ENCODE peak calls at places on chromosomes 12 and 14, in four cellular contexts. C is psoas muscle, G is cardiac fibroblast, D is cardiac muscle cell. E is an unnamed sample.

GRCh38 chr12:52266514-52266913 is 7.9 kb upstream of the KRT86 start:
- DNase-seq in C (no peak), G (no peak), D (no peak), E (peak)

GRCh38 chr14:89000007-89000942 is 175.8 kb downstream of the TTC8 start:
- DNase-seq in C (peak), G (peak), D (peak), E (peak)

GRCh38 chr12:82357845-82358199 is 365 bp downstream of the CCDC59 start:
- DNase-seq in C (no peak), G (no peak), D (no peak), E (no peak)

GRCh38 chr12:6827982-6828670 is at the start of gene P3H3:
- DNase-seq in C (no peak), G (peak), D (peak), E (no peak)

GRCh38 chr12:98422359-98422758 is 93.0 kb upstream of the TMPO start:
- DNase-seq in C (no peak), G (no peak), D (no peak), E (no peak)

GRCh38 chr14:70995671-70996070 is 88.4 kb downstream of the PCNX1 start:
- DNase-seq in C (no peak), G (peak), D (no peak), E (no peak)

GRCh38 chr12:99386907-99387306 is 260.6 kb upstream of the GARIN6 start:
- DNase-seq in C (no peak), G (peak), D (peak), E (no peak)

GRCh38 chr12:68391905-68392304 is 59.7 kb upstream of the MDM1 start:
- DNase-seq in C (no peak), G (no peak), D (no peak), E (no peak)

GRCh38 chr14:95763875-95764274 is 50.0 kb upstream of the TCL1A start:
- DNase-seq in C (no peak), G (no peak), D (no peak), E (no peak)

GRCh38 chr12:82015623-82016347 is 256.6 kb upstream of the PPFIA2 start:
- DNase-seq in C (no peak), G (no peak), D (no peak), E (no peak)

GRCh38 chr14:63134801-63135200 is 69.4 kb upstream of the RHOJ start:
- DNase-seq in C (no peak), G (peak), D (peak), E (no peak)

GRCh38 chr14:55123101-55123500 is 6.0 kb upstream of the LGALS3 start:
- DNase-seq in C (no peak), G (peak), D (peak), E (peak)

GRCh38 chr14:92439551-92440344 is 73.8 kb upstream of the RIN3 start:
- DNase-seq in C (no peak), G (no peak), D (no peak), E (no peak)

GRCh38 chr14:69643430-69644200 is 32.2 kb downstream of the SUSD6 start:
- DNase-seq in C (peak), G (peak), D (no peak), E (peak)

GRCh38 chr12:51832708-51833107 is 15.8 kb downstream of the FIGNL2 start:
- DNase-seq in C (no peak), G (no peak), D (peak), E (no peak)

GRCh38 chr14:21039585-21040369 is 2.4 kb upstream of the RNASE7 start:
- DNase-seq in C (peak), G (peak), D (peak), E (peak)

GRCh38 chr14:59161571-59162175 is 26.8 kb upstream of the DAAM1 start:
- DNase-seq in C (peak), G (peak), D (peak), E (no peak)

GRCh38 chr12:70449074-70449757 is 83.1 kb downstream of the KCNMB4 start:
- DNase-seq in C (no peak), G (peak), D (no peak), E (no peak)

GRCh38 chr14:70663707-70664179 is 22.0 kb downstream of the TTC9 start:
- DNase-seq in C (no peak), G (peak), D (peak), E (no peak)

GRCh38 chr12:47885012-47885501 is 19.7 kb downstream of the VDR start:
- DNase-seq in C (no peak), G (no peak), D (peak), E (no peak)

DNA sequence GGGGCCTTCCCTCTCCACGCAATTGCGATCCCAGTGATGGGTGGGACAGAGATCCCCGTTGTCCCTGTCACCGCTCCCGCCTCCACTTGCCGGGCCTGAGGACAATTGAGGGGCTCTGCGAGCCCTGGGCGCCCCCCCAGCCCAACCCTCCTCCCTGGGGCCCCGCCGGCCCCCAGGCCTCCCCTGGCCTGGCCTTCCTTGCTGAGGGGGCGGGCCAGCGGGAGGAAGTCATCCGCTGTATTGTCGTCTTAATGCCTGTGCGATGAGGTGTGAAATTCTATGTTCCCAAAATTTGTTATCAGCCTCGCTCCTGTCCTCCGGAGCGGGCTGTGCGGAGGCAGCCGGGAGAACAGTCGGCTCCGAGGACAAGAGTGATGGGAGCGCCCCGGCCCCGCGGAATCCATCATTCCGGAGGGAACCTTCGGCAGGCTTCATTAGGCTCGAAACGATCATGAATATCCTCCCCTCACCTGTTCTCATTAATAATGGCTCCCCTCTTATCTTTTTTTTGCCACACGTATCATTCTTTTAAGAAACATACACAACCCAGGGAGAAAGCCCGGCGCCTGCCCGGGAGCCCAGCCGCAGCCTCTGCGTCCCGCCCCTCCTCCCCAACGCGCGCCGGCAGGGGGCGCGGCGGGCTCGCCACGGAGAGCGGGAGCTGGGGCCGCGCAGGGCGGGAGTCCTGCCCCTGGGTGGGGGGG is 17.3 kb upstream of the DLK1 start:
- DNase-seq in C (no peak), G (no peak), D (peak), E (no peak)
- TF ChIP-seq CTCF in C (peak), G (no peak), D (peak), E (peak)

GRCh38 chr12:123762715-123763052 is 583 bp downstream of the DNAH10 start:
- DNase-seq in C (no peak), G (no peak), D (no peak), E (peak)
- H3K4me3 ChIP-seq in C (peak), G (no peak), D (peak), E (no peak)

GRCh38 chr12:118055144-118055557 is 5.8 kb downstream of the WSB2 start:
- DNase-seq in C (peak), G (peak), D (no peak), E (peak)
- TF ChIP-seq CTCF in C (peak), G (peak), D (peak), E (peak)

DNA sequence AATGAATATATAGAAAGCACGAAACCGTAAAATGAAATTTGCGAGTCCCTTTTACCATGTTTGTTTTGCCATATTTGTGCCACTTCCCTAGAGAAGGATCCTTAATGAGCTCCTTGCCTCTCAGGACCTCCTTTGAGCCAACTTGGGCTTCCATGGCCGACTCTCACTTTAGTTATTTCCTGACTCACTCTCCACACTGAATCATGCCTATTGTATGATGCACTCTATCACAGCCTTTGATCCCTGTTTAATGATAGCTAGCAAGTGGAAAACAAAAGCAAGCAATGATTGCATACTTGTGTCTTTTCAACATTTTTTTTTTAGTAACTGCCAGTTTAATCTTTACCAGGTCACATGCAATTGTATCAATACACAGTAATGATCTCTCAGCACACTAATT is 153.2 kb downstream of the CCER1 start:
- DNase-seq in C (no peak), G (peak), D (peak), E (no peak)
- H3K4me3 ChIP-seq in C (no peak), G (no peak), D (no peak), E (no peak)

GRCh38 chr12:59744564-59744963 is 148.7 kb downstream of the SLC16A7 start:
- DNase-seq in C (no peak), G (no peak), D (no peak), E (no peak)

GRCh38 chr12:59737725-59738463 is 142.1 kb downstream of the SLC16A7 start:
- DNase-seq in C (no peak), G (peak), D (no peak), E (no peak)

GRCh38 chr12:59742831-59743230 is 147.0 kb downstream of the SLC16A7 start:
- DNase-seq in C (no peak), G (peak), D (peak), E (no peak)
- TF ChIP-seq CTCF in C (no peak), G (no peak), D (no peak), E (no peak)

DNA sequence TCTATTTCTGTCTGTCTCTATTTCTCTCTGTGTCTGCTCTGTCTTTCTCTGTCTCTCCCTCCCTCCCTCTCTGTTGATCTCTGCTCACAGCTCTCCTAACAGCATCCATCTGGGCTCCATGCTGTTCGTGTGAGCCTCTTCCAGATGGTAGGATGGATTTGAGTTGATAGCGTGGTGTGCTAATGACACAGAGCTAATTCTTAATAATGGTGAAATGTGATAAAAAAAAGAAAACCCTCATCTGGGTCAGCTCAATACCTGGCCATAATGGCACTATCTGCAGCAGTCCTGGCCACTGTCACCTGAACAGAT is 96.4 kb downstream of the AACS start:
- DNase-seq in C (no peak), G (no peak), D (no peak), E (no peak)
- H3K4me3 ChIP-seq in C (no peak), G (no peak), D (no peak), E (no peak)

GRCh38 chr14:61460853-61461611 is 139.7 kb downstream of the PRKCH start:
- DNase-seq in C (no peak), G (peak), D (peak), E (no peak)

GRCh38 chr14:61463664-61464063 is 142.3 kb downstream of the PRKCH start:
- DNase-seq in C (no peak), G (peak), D (peak), E (no peak)

GRCh38 chr14:61461808-61462275 is 140.5 kb downstream of the PRKCH start:
- DNase-seq in C (no peak), G (peak), D (peak), E (no peak)

GRCh38 chr14:61460063-61460462 is 138.7 kb downstream of the PRKCH start:
- DNase-seq in C (no peak), G (no peak), D (no peak), E (no peak)

GRCh38 chr14:61462566-61463195 is 141.3 kb downstream of the PRKCH start:
- DNase-seq in C (no peak), G (peak), D (peak), E (no peak)
- TF ChIP-seq CTCF in C (no peak), G (no peak), D (no peak), E (no peak)

GRCh38 chr12:72275551-72275950 is 3.4 kb downstream of the TRHDE start:
- DNase-seq in C (no peak), G (no peak), D (no peak), E (no peak)

GRCh38 chr12:72276212-72276865 is 4.2 kb downstream of the TRHDE start:
- DNase-seq in C (no peak), G (no peak), D (no peak), E (no peak)

GRCh38 chr12:72273851-72274284 is 1.7 kb downstream of the TRHDE start:
- DNase-seq in C (peak), G (no peak), D (no peak), E (peak)

GRCh38 chr12:72273499-72273837 is 1.3 kb downstream of the TRHDE start:
- DNase-seq in C (no peak), G (no peak), D (no peak), E (no peak)

DNA sequence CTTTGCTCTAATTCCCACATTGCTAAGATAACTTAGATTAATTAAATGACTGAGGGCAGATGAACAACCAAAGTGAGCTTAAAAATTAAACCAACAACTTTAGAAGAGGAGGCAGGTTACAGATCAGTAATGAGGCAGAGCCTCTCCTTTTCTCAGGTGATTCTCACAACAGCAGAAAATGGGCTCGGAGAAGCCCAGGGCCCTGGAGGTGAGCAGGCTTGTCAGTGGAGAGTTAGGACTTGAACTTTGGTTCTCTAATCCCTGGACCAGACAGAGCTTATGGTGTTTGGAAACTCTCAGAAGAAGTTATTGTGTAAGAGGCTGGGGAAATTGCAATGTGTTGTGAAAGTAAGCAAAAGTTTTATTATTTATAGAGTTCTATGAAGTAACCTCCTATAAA is 2.8 kb downstream of the TRHDE start:
- DNase-seq in C (peak), G (peak), D (peak), E (no peak)
- H3K4me3 ChIP-seq in C (peak), G (no peak), D (no peak), E (no peak)

DNA sequence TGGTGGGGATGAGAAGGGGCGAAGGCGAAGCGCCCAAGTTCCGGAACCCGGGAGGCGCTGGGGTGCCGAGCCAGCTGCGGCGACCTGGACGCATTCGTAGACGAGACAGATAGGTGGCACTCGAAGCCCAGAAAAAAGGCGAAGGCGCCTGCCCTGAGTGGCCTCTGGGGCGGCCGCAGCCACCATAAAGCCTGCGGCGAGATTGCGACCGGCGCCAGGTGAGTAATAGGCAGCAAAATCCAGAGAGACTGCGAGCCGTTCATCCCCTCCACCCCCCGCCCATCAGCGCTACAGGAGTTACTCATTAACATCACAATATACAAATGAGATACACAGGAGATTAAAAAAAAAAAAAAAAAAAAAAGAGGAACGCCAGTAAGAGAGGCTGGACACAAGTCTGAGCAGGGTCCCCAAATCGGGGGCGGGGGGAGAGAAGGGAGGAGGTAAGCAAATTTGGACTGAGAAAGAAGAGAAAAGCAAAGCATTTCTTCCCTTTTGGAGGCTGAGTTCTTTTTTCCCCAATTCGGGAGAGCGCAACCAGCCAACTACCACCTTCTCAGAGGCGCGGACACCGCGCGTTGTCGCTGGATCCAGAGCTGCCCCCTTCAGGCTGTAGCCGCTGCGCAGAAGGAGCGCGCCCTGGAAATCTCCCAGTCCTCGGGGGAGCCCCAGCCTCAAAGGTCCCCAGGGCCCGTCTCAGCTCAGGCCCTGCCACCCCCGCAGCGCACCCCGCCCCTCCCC is 15.7 kb downstream of the TBX3 start:
- DNase-seq in C (peak), G (peak), D (peak), E (peak)
- TF ChIP-seq CTCF in C (peak), G (peak), D (peak), E (peak)

GRCh38 chr12:132343294-132343972 is 14.0 kb upstream of the GALNT9 start:
- DNase-seq in C (no peak), G (no peak), D (no peak), E (no peak)

GRCh38 chr12:132341318-132342050 is 12.1 kb upstream of the GALNT9 start:
- DNase-seq in C (no peak), G (no peak), D (no peak), E (no peak)

GRCh38 chr12:132342322-132342721 is 12.9 kb upstream of the GALNT9 start:
- DNase-seq in C (no peak), G (no peak), D (no peak), E (no peak)

GRCh38 chr12:132344181-132344580 is 14.8 kb upstream of the GALNT9 start:
- DNase-seq in C (no peak), G (no peak), D (no peak), E (no peak)

GRCh38 chr12:132342828-132343227 is 13.4 kb upstream of the GALNT9 start:
- DNase-seq in C (no peak), G (no peak), D (no peak), E (no peak)
- H3K4me3 ChIP-seq in C (no peak), G (no peak), D (no peak), E (no peak)